ENCODE peak calls at places on chromosome 17, in nine cellular contexts. N is nephron progenitor cell; B is MCF 10A; T is activated CD4-positive, alpha-beta T cell treated with anti-CD3 and anti-CD28 coated beads for 1 hour; P is kidney epithelial cell; Q is WTC11; M is HTR-8/SVneo; W is B cell; H is adrenal gland. U is an unnamed sample.

GRCh38 chr17:10063730-10064221 is 134.6 kb downstream of the GAS7 start:
- DNase-seq in T (no peak), H (peak), B (no peak), W (no peak), Q (no peak), P (no peak), N (no peak), M (no peak), U (peak)

GRCh38 chr17:65699459-65699858 is 138.0 kb upstream of the AXIN2 start:
- DNase-seq in B (no peak), Q (no peak), T (no peak), M (no peak), H (no peak), N (no peak), W (no peak), P (no peak), U (no peak)

GRCh38 chr17:75642221-75643032 is 9.2 kb downstream of the SMIM5 start:
- DNase-seq in N (no peak), M (no peak), B (no peak), W (no peak), Q (no peak), H (no peak), T (no peak), P (no peak), U (no peak)

GRCh38 chr17:2421315-2422147 is 20.7 kb upstream of the MNT start:
- DNase-seq in W (no peak), B (no peak), P (no peak), Q (peak), T (no peak), M (no peak), H (peak), N (no peak), U (no peak)

GRCh38 chr17:57092171-57092570 is 7.1 kb downstream of the AKAP1 start:
- DNase-seq in W (no peak), Q (no peak), H (no peak), T (no peak), P (no peak), N (no peak), M (no peak), B (no peak), U (peak)

GRCh38 chr17:40035162-40035559 is 19.0 kb downstream of the MED24 start:
- DNase-seq in N (peak), B (no peak), T (no peak), H (no peak), P (no peak), Q (peak), W (peak), M (no peak), U (peak)

GRCh38 chr17:73420897-73421296 is 109.1 kb upstream of the CDC42EP4 start:
- DNase-seq in T (no peak), B (peak), N (no peak), P (no peak), H (no peak), M (peak), Q (no peak), W (no peak), U (no peak)

GRCh38 chr17:83196973-83197880 is 117.8 kb downstream of the METRNL start:
- DNase-seq in W (no peak), T (no peak), B (no peak), H (peak), Q (no peak), N (no peak), M (no peak), P (no peak), U (no peak)

GRCh38 chr17:74206332-74206818 is 2.9 kb downstream of the RPL38 start:
- DNase-seq in H (no peak), W (no peak), T (no peak), Q (no peak), B (no peak), M (no peak), P (no peak), N (no peak), U (no peak)

GRCh38 chr17:62860962-62861873 is 53.1 kb upstream of the MARCHF10 start:
- DNase-seq in W (no peak), H (no peak), M (no peak), Q (no peak), T (no peak), B (no peak), N (no peak), P (no peak), U (no peak)

GRCh38 chr17:80941743-80942211 is 49.9 kb upstream of the CHMP6 start:
- DNase-seq in N (no peak), P (no peak), B (no peak), T (no peak), W (no peak), M (no peak), H (no peak), Q (peak), U (no peak)

GRCh38 chr17:48513097-48513496 is 17.7 kb downstream of the HOXB1 start:
- DNase-seq in T (no peak), Q (no peak), N (no peak), W (no peak), P (no peak), B (no peak), M (no peak), H (no peak), U (no peak)

GRCh38 chr17:63985387-63986140 is 12.6 kb upstream of the PRR29 start:
- DNase-seq in Q (peak), H (no peak), W (no peak), P (no peak), B (no peak), T (no peak), N (no peak), M (no peak), U (no peak)

GRCh38 chr17:51059781-51060180 is 60.9 kb downstream of the SPAG9 start:
- DNase-seq in H (no peak), T (no peak), B (no peak), P (no peak), N (no peak), M (peak), Q (no peak), W (no peak), U (no peak)

GRCh38 chr17:44115585-44116415 is 7.6 kb downstream of the HDAC5 start:
- DNase-seq in T (no peak), H (no peak), Q (peak), M (no peak), P (no peak), B (no peak), W (peak), N (peak), U (no peak)

GRCh38 chr17:59167571-59168001 is 12.0 kb downstream of the PRR11 start:
- DNase-seq in M (no peak), P (no peak), N (no peak), H (no peak), Q (no peak), B (no peak), T (no peak), W (no peak), U (no peak)

GRCh38 chr17:12947047-12947446 is 70.8 kb downstream of the ELAC2 start:
- DNase-seq in N (no peak), W (no peak), P (no peak), T (no peak), Q (no peak), B (no peak), M (no peak), H (no peak), U (no peak)

GRCh38 chr17:19411641-19412040 is 609 bp downstream of the RNF112 start:
- DNase-seq in M (no peak), N (no peak), Q (no peak), B (no peak), P (no peak), W (no peak), H (no peak), T (no peak), U (no peak)

GRCh38 chr17:19541445-19541844 is 7.8 kb downstream of the SLC47A1 start:
- DNase-seq in N (no peak), Q (no peak), P (no peak), W (no peak), B (no peak), T (no peak), M (no peak), H (no peak), U (no peak)

GRCh38 chr17:44556854-44557606 is at the start of gene FZD2:
- DNase-seq in M (peak), H (peak), N (peak), T (peak), P (peak), Q (peak), W (peak), B (peak), U (peak)

GRCh38 chr17:6245301-6245810 is 175.2 kb downstream of the WSCD1 start:
- DNase-seq in T (no peak), W (no peak), P (no peak), N (no peak), M (no peak), Q (no peak), B (no peak), H (no peak), U (no peak)

GRCh38 chr17:74446551-74447500 is 14.9 kb downstream of the GPRC5C start:
- DNase-seq in H (peak), P (no peak), B (peak), T (no peak), M (no peak), W (no peak), N (no peak), Q (no peak), U (no peak)

GRCh38 chr17:18280766-18281165 is 20.3 kb downstream of the MIEF2 start:
- DNase-seq in P (no peak), B (no peak), N (no peak), W (no peak), T (no peak), Q (no peak), H (no peak), M (no peak), U (no peak)

GRCh38 chr17:76710863-76711611 is at the start of gene MXRA7:
- DNase-seq in M (peak), Q (peak), T (peak), N (peak), W (peak), H (peak), B (peak), P (no peak), U (no peak)

GRCh38 chr17:57903961-57904360 is 51.3 kb downstream of the CUEDC1 start:
- DNase-seq in W (no peak), M (no peak), N (no peak), B (no peak), H (no peak), T (no peak), Q (no peak), P (no peak), U (no peak)

GRCh38 chr17:81371910-81372760 is 23.1 kb upstream of the BAHCC1 start:
- DNase-seq in T (no peak), M (peak), H (no peak), P (no peak), B (peak), W (no peak), N (peak), Q (peak), U (no peak)

GRCh38 chr17:40561294-40561870 is 3.9 kb downstream of the CCR7 start:
- DNase-seq in P (no peak), M (no peak), W (no peak), B (no peak), T (no peak), H (no peak), N (no peak), Q (no peak), U (no peak)

GRCh38 chr17:82050761-82051641 is 610 bp downstream of the RFNG start:
- DNase-seq in N (no peak), H (no peak), Q (no peak), W (peak), M (no peak), B (no peak), T (no peak), P (no peak), U (no peak)

GRCh38 chr17:1323336-1323735 is 43.9 kb downstream of the TRARG1 start:
- DNase-seq in T (no peak), W (no peak), H (no peak), B (no peak), N (peak), M (no peak), P (no peak), Q (peak), U (no peak)

GRCh38 chr17:81439926-81440450 is 44.7 kb downstream of the BAHCC1 start:
- DNase-seq in W (no peak), Q (no peak), N (no peak), B (no peak), H (no peak), P (no peak), T (no peak), M (no peak), U (no peak)

GRCh38 chr17:76498886-76499667 is 2.1 kb downstream of the RHBDF2 start:
- DNase-seq in Q (no peak), H (no peak), P (no peak), B (peak), M (no peak), N (no peak), W (peak), T (no peak), U (no peak)

GRCh38 chr17:68347380-68347779 is 56.1 kb downstream of the ARSG start:
- DNase-seq in T (no peak), H (no peak), N (no peak), W (no peak), B (no peak), P (no peak), Q (no peak), M (no peak), U (peak)

U was measured in HL-60.